ENCODE peak calls at places on chromosomes 2 and 18, in nine cellular contexts. One of them, this sample, is unnamed.

GRCh38 chr2:136611451-136611850 is 153.9 kb upstream of the THSD7B start:
- DNase-seq in GM12864: no peak
- DNase-seq in nephron progenitor cell: no peak
- DNase-seq in neural progenitor cell: no peak
- DNase-seq in AG04449: no peak
- DNase-seq in prostate gland: no peak
- DNase-seq in GM13976: no peak
- DNase-seq in AG10803: no peak
- DNase-seq in transverse colon: no peak
- DNase-seq in this sample: no peak

GRCh38 chr2:148875387-148876051 is 492 bp downstream of the KIF5C start:
- DNase-seq in GM12864: no peak
- DNase-seq in nephron progenitor cell: peak
- DNase-seq in neural progenitor cell: no peak
- DNase-seq in AG04449: no peak
- DNase-seq in prostate gland: no peak
- DNase-seq in GM13976: peak
- DNase-seq in AG10803: no peak
- DNase-seq in transverse colon: no peak
- DNase-seq in this sample: peak

GRCh38 chr18:11826836-11827235 is 24.4 kb upstream of the CHMP1B start:
- DNase-seq in GM12864: no peak
- DNase-seq in nephron progenitor cell: no peak
- DNase-seq in neural progenitor cell: no peak
- DNase-seq in AG04449: no peak
- DNase-seq in prostate gland: no peak
- DNase-seq in GM13976: no peak
- DNase-seq in AG10803: no peak
- DNase-seq in transverse colon: no peak
- DNase-seq in this sample: no peak

GRCh38 chr2:96923810-96924774 is 54.2 kb upstream of the SEMA4C start:
- DNase-seq in GM12864: no peak
- DNase-seq in nephron progenitor cell: no peak
- DNase-seq in neural progenitor cell: no peak
- DNase-seq in AG04449: no peak
- DNase-seq in prostate gland: no peak
- DNase-seq in GM13976: no peak
- DNase-seq in AG10803: no peak
- DNase-seq in transverse colon: no peak
- DNase-seq in this sample: no peak

GRCh38 chr2:151523825-151524224 is 114.1 kb downstream of the RIF1 start:
- DNase-seq in GM12864: no peak
- DNase-seq in nephron progenitor cell: no peak
- DNase-seq in neural progenitor cell: no peak
- DNase-seq in AG04449: peak
- DNase-seq in prostate gland: no peak
- DNase-seq in GM13976: no peak
- DNase-seq in AG10803: no peak
- DNase-seq in transverse colon: no peak
- DNase-seq in this sample: no peak

GRCh38 chr2:225438263-225438662 is 38.8 kb downstream of the NYAP2 start:
- DNase-seq in GM12864: no peak
- DNase-seq in nephron progenitor cell: no peak
- DNase-seq in neural progenitor cell: no peak
- DNase-seq in AG04449: no peak
- DNase-seq in prostate gland: no peak
- DNase-seq in GM13976: no peak
- DNase-seq in AG10803: no peak
- DNase-seq in transverse colon: no peak
- DNase-seq in this sample: no peak

GRCh38 chr2:8522682-8523081 is 159.2 kb upstream of the ID2 start:
- DNase-seq in GM12864: no peak
- DNase-seq in nephron progenitor cell: no peak
- DNase-seq in neural progenitor cell: no peak
- DNase-seq in AG04449: no peak
- DNase-seq in prostate gland: no peak
- DNase-seq in GM13976: no peak
- DNase-seq in AG10803: no peak
- DNase-seq in transverse colon: peak
- DNase-seq in this sample: no peak

GRCh38 chr2:12202702-12203101 is 456.3 kb downstream of the LPIN1 start:
- DNase-seq in GM12864: no peak
- DNase-seq in nephron progenitor cell: no peak
- DNase-seq in neural progenitor cell: no peak
- DNase-seq in AG04449: no peak
- DNase-seq in prostate gland: no peak
- DNase-seq in GM13976: no peak
- DNase-seq in AG10803: peak
- DNase-seq in transverse colon: no peak
- DNase-seq in this sample: no peak

GRCh38 chr18:10490401-10491289 is 35.2 kb upstream of the NAPG start:
- DNase-seq in GM12864: peak
- DNase-seq in nephron progenitor cell: no peak
- DNase-seq in neural progenitor cell: peak
- DNase-seq in AG04449: no peak
- DNase-seq in prostate gland: no peak
- DNase-seq in GM13976: peak
- DNase-seq in AG10803: no peak
- DNase-seq in transverse colon: peak
- DNase-seq in this sample: peak

GRCh38 chr18:77054606-77055428 is 77.8 kb downstream of the MBP start:
- DNase-seq in GM12864: peak
- DNase-seq in nephron progenitor cell: peak
- DNase-seq in neural progenitor cell: peak
- DNase-seq in AG04449: no peak
- DNase-seq in prostate gland: peak
- DNase-seq in GM13976: peak
- DNase-seq in AG10803: peak
- DNase-seq in transverse colon: peak
- DNase-seq in this sample: peak

DNA sequence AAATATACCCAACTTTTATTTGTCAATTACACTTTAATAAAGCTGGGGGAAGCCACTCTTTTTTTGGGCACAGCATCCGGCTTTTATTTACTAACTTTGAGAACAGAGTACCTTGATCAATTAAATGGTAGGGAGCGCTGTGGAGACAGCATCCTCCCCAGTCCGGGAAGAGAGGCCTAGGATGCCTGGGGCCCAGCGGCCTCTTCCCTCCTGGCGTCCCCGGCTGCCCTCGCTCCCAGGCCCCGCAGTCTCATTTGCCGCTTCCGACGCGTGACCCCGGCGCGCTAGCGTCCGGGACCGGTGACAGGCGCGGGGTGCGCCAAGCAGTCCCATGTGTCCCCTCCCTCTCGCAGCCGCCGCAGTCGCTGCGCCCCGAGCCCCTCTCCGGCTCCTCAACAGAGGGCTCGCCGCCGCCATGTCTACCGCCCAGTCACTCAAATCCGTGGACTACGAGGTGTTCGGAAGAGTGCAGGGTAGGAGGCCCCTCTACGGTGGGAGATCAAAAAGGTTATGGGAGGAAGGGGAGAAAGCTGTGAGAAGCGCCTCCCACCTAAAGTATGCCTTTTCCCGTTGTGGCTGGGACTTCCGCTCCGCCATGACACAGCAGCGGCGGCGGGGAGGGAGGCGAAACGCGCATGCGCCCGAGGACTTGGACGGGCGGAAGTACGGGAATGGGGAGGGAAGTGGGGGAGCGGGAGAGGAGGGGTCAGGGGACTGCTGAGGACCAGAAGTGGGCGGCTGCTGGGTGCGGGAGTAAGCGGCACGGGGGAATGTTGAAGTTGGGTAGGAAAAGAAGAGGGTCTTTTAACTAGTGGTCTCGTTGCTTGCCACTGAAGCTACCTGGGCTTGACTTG is at the start of gene ACYP2:
- DNase-seq in GM12864: peak
- DNase-seq in nephron progenitor cell: peak
- DNase-seq in neural progenitor cell: peak
- DNase-seq in AG04449: peak
- DNase-seq in prostate gland: peak
- DNase-seq in GM13976: peak
- DNase-seq in AG10803: peak
- DNase-seq in transverse colon: peak
- DNase-seq in this sample: peak
- TF ChIP-seq CTCF in GM12864: no peak
- TF ChIP-seq CTCF in nephron progenitor cell: no peak
- TF ChIP-seq CTCF in neural progenitor cell: peak
- TF ChIP-seq CTCF in AG04449: peak
- TF ChIP-seq CTCF in prostate gland: no peak
- TF ChIP-seq CTCF in GM13976: no peak
- TF ChIP-seq CTCF in AG10803: peak
- TF ChIP-seq CTCF in transverse colon: peak
- TF ChIP-seq CTCF in this sample: no peak

GRCh38 chr18:70454705-70455322 is 166.0 kb downstream of the SOCS6 start:
- DNase-seq in GM12864: peak
- DNase-seq in nephron progenitor cell: peak
- DNase-seq in neural progenitor cell: peak
- DNase-seq in AG04449: peak
- DNase-seq in prostate gland: peak
- DNase-seq in GM13976: peak
- DNase-seq in AG10803: peak
- DNase-seq in transverse colon: no peak
- DNase-seq in this sample: peak

GRCh38 chr18:70459251-70459650 is 170.4 kb downstream of the SOCS6 start:
- DNase-seq in GM12864: no peak
- DNase-seq in nephron progenitor cell: no peak
- DNase-seq in neural progenitor cell: no peak
- DNase-seq in AG04449: no peak
- DNase-seq in prostate gland: no peak
- DNase-seq in GM13976: no peak
- DNase-seq in AG10803: no peak
- DNase-seq in transverse colon: no peak
- DNase-seq in this sample: no peak

GRCh38 chr18:70457223-70457622 is 168.4 kb downstream of the SOCS6 start:
- DNase-seq in GM12864: no peak
- DNase-seq in nephron progenitor cell: no peak
- DNase-seq in neural progenitor cell: no peak
- DNase-seq in AG04449: no peak
- DNase-seq in prostate gland: no peak
- DNase-seq in GM13976: no peak
- DNase-seq in AG10803: no peak
- DNase-seq in transverse colon: no peak
- DNase-seq in this sample: no peak

GRCh38 chr18:70457788-70458187 is 168.9 kb downstream of the SOCS6 start:
- DNase-seq in GM12864: no peak
- DNase-seq in nephron progenitor cell: no peak
- DNase-seq in neural progenitor cell: no peak
- DNase-seq in AG04449: no peak
- DNase-seq in prostate gland: no peak
- DNase-seq in GM13976: no peak
- DNase-seq in AG10803: no peak
- DNase-seq in transverse colon: no peak
- DNase-seq in this sample: no peak

DNA sequence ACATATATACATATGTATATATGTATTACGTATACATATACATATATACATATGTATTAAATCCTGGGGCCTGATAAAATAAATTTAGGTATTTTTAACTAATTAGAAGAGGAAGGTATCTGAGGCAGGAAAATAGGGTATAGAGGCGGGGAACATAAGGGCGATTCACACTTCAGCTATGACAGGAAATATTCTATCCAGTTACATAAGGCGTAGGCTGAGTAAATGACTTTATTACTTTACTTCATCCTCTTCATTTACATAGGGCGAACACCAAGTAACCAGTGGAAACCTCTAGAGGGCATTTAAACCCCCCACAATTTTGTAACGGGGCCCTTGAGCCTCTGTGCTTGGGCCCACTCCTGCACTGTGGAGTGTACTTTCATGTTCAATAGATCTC is 167.5 kb downstream of the SOCS6 start:
- DNase-seq in GM12864: no peak
- DNase-seq in nephron progenitor cell: no peak
- DNase-seq in neural progenitor cell: no peak
- DNase-seq in AG04449: no peak
- DNase-seq in prostate gland: no peak
- DNase-seq in GM13976: no peak
- DNase-seq in AG10803: no peak
- DNase-seq in transverse colon: no peak
- DNase-seq in this sample: no peak
- TF ChIP-seq CTCF in GM12864: no peak
- TF ChIP-seq CTCF in nephron progenitor cell: no peak
- TF ChIP-seq CTCF in neural progenitor cell: no peak
- TF ChIP-seq CTCF in AG04449: no peak
- TF ChIP-seq CTCF in prostate gland: no peak
- TF ChIP-seq CTCF in GM13976: no peak
- TF ChIP-seq CTCF in AG10803: no peak
- TF ChIP-seq CTCF in transverse colon: no peak
- TF ChIP-seq CTCF in this sample: no peak

DNA sequence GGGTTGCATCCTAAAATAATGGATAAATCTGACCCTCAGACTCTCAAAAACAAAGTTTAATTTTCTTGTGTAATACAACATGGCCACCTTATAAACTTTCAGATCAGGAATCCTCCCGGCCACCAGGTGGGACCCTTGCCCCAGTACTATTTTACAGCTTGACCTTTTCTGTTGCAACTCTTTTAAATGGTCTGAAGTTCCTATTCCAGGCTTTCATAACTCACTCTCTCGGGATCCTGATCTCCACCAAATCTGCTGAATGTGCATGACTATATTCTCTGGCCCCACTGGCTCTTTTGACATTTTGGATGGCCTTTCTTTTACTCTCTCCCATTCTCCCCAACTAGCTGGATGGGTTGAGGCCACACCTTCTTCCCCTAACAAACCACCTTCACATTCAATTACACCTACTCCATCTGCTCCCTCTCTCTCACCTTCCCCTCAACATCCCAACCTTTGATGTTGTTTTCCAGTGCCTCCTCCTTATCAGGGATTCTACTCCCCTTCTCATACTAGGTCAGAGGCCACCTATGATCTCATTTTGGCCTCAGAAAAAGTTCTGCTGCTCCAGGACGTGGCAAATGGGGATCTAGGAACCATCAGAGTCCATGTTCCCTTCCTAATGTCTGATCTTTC is 70.8 kb downstream of the SESTD1 start:
- DNase-seq in GM12864: no peak
- DNase-seq in nephron progenitor cell: no peak
- DNase-seq in neural progenitor cell: no peak
- DNase-seq in AG04449: no peak
- DNase-seq in prostate gland: no peak
- DNase-seq in GM13976: no peak
- DNase-seq in AG10803: no peak
- DNase-seq in transverse colon: no peak
- DNase-seq in this sample: no peak
- TF ChIP-seq CTCF in GM12864: no peak
- TF ChIP-seq CTCF in nephron progenitor cell: no peak
- TF ChIP-seq CTCF in neural progenitor cell: no peak
- TF ChIP-seq CTCF in AG04449: no peak
- TF ChIP-seq CTCF in prostate gland: no peak
- TF ChIP-seq CTCF in GM13976: no peak
- TF ChIP-seq CTCF in AG10803: no peak
- TF ChIP-seq CTCF in transverse colon: no peak
- TF ChIP-seq CTCF in this sample: no peak

DNA sequence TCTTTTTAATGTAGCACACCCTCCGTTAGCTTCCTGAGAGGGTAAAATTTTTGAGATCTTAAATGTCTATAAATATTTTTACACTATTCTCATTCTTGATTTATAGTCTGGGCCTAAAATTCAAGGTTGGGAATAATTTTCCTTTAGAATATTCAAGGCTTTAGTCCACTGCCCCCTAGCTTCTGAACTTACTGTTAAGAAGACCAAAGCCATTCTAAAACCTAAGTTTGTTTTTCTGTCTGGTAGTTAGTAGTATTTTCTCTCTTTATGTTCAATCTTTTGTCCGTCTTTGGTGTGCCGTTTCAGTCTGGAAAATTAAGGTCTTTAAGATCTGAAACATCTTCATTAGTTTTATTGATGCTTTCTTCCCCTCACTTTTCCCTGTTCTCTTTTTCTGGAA is 14.5 kb downstream of the OSBPL6 start:
- DNase-seq in GM12864: no peak
- DNase-seq in nephron progenitor cell: no peak
- DNase-seq in neural progenitor cell: no peak
- DNase-seq in AG04449: no peak
- DNase-seq in prostate gland: no peak
- DNase-seq in GM13976: no peak
- DNase-seq in AG10803: no peak
- DNase-seq in transverse colon: no peak
- DNase-seq in this sample: no peak
- TF ChIP-seq CTCF in GM12864: no peak
- TF ChIP-seq CTCF in nephron progenitor cell: no peak
- TF ChIP-seq CTCF in neural progenitor cell: peak
- TF ChIP-seq CTCF in AG04449: no peak
- TF ChIP-seq CTCF in prostate gland: no peak
- TF ChIP-seq CTCF in GM13976: no peak
- TF ChIP-seq CTCF in AG10803: peak
- TF ChIP-seq CTCF in transverse colon: peak
- TF ChIP-seq CTCF in this sample: no peak

This sample was measured in GM10248.